ENCODE peak calls at places on chromosomes 5 and 9, in four cellular contexts. Y is HCT116, H is HS-5, C is GM06990. X is an unnamed sample.

GRCh38 chr5:429453-430188 is 13.4 kb upstream of the EXOC3 start:
- DNase-seq in Y (no peak), H (no peak), C (no peak), X (no peak)

GRCh38 chr9:129933709-129934586 is 98.7 kb downstream of the USP20 start:
- DNase-seq in Y (no peak), H (no peak), C (no peak), X (no peak)

GRCh38 chr5:137039939-137040515 is 459.1 kb downstream of the SPOCK1 start:
- DNase-seq in Y (no peak), H (no peak), C (no peak), X (no peak)

GRCh38 chr9:93452710-93453046 is 703 bp downstream of the FAM120AOS start:
- DNase-seq in Y (no peak), H (no peak), C (no peak), X (peak)

GRCh38 chr5:109575506-109575905 is 114.2 kb upstream of the MAN2A1 start:
- DNase-seq in Y (no peak), H (no peak), C (no peak), X (no peak)

GRCh38 chr5:34550255-34550654 is 105.9 kb upstream of the RAI14 start:
- DNase-seq in Y (no peak), H (no peak), C (no peak), X (no peak)

GRCh38 chr5:129718766-129719165 is 29.1 kb upstream of the MINAR2 start:
- DNase-seq in Y (no peak), H (no peak), C (no peak), X (no peak)

GRCh38 chr9:10366171-10366779 is 246.5 kb downstream of the PTPRD start:
- DNase-seq in Y (peak), H (peak), C (no peak), X (peak)

GRCh38 chr9:80085668-80086067 is 513.9 kb downstream of the TLE4 start:
- DNase-seq in Y (no peak), H (no peak), C (no peak), X (no peak)

GRCh38 chr9:17742065-17742464 is 163.2 kb downstream of the SH3GL2 start:
- DNase-seq in Y (no peak), H (no peak), C (no peak), X (no peak)

GRCh38 chr5:65198777-65199120 is 283.0 kb downstream of the ADAMTS6 start:
- DNase-seq in Y (no peak), H (peak), C (no peak), X (peak)

GRCh38 chr9:70987986-70988385 is 133.4 kb downstream of the TRPM3 start:
- DNase-seq in Y (no peak), H (peak), C (no peak), X (no peak)

GRCh38 chr9:5622019-5622418 is 6.9 kb upstream of the RIC1 start:
- DNase-seq in Y (no peak), H (peak), C (no peak), X (peak)

GRCh38 chr5:90408571-90409317 is 812 bp downstream of the CETN3 start:
- DNase-seq in Y (no peak), H (no peak), C (no peak), X (peak)

GRCh38 chr9:104412238-104412637 is 91.8 kb upstream of the OR13F1 start:
- DNase-seq in Y (peak), H (peak), C (no peak), X (no peak)

GRCh38 chr9:124784503-124784902 is 7.6 kb downstream of the OLFML2A start:
- DNase-seq in Y (no peak), H (no peak), C (no peak), X (no peak)

GRCh38 chr5:76542887-76543690 is 80.1 kb downstream of the F2RL2 start:
- DNase-seq in Y (no peak), H (no peak), C (peak), X (no peak)

GRCh38 chr5:14109041-14109747 is 33.9 kb upstream of the TRIO start:
- DNase-seq in Y (no peak), H (peak), C (peak), X (peak)

GRCh38 chr5:179720222-179720621 is 12.4 kb upstream of the MAML1 start:
- DNase-seq in Y (no peak), H (no peak), C (no peak), X (no peak)

GRCh38 chr5:157384971-157385709 is 74.9 kb upstream of the NIPAL4 start:
- DNase-seq in Y (no peak), H (peak), C (no peak), X (no peak)

GRCh38 chr5:157222506-157223230 is 42.0 kb downstream of the ITK start:
- DNase-seq in Y (no peak), H (peak), C (no peak), X (no peak)

GRCh38 chr9:87198716-87199115 is 251.4 kb upstream of the GAS1 start:
- DNase-seq in Y (no peak), H (no peak), C (no peak), X (no peak)

GRCh38 chr5:54718647-54719046 is 201.1 kb downstream of the SNX18 start:
- DNase-seq in Y (no peak), H (no peak), C (no peak), X (no peak)

GRCh38 chr5:177476531-177477233 is 3.2 kb upstream of the DBN1 start:
- DNase-seq in Y (no peak), H (no peak), C (no peak), X (no peak)

GRCh38 chr9:74275872-74276508 is 221.1 kb upstream of the RORB start:
- DNase-seq in Y (no peak), H (no peak), C (peak), X (no peak)

GRCh38 chr9:105242557-105242956 is 1.9 kb upstream of the SLC44A1 start:
- DNase-seq in Y (no peak), H (no peak), C (no peak), X (no peak)

GRCh38 chr9:134778841-134779411 is 101.7 kb upstream of the FCN2 start:
- DNase-seq in Y (peak), H (no peak), C (no peak), X (peak)

GRCh38 chr5:90548069-90548593 is 10.5 kb upstream of the ADGRV1 start:
- DNase-seq in Y (peak), H (no peak), C (no peak), X (peak)

GRCh38 chr5:172837640-172838039 is 3.6 kb downstream of the ERGIC1 start:
- DNase-seq in Y (no peak), H (no peak), C (peak), X (no peak)

GRCh38 chr5:176884571-176884890 is 14.6 kb downstream of the HK3 start:
- DNase-seq in Y (no peak), H (no peak), C (no peak), X (no peak)

GRCh38 chr5:24073097-24073496 is 565.7 kb downstream of the PRDM9 start:
- DNase-seq in Y (no peak), H (no peak), C (no peak), X (no peak)

GRCh38 chr9:73441890-73442818 is 290.5 kb downstream of the ANXA1 start:
- DNase-seq in Y (no peak), H (peak), C (no peak), X (no peak)

GRCh38 chr5:93574041-93574938 is 6.7 kb downstream of the NR2F1-AS1 start:
- DNase-seq in Y (no peak), H (no peak), C (no peak), X (no peak)

GRCh38 chr9:70963554-70963953 is 157.9 kb downstream of the TRPM3 start:
- DNase-seq in Y (no peak), H (no peak), C (no peak), X (no peak)

GRCh38 chr5:172093965-172094364 is 87.5 kb upstream of the FBXW11 start:
- DNase-seq in Y (no peak), H (no peak), C (no peak), X (no peak)